ENCODE peak calls at places on chromosomes 7 and 10, in eight cellular contexts. E, R, S, V, O, K, N and B are unnamed samples.

GRCh38 chr7:128103498-128104108 is 72.4 kb upstream of the LRRC4 start:
- DNase-seq in E (no peak), R (no peak), S (no peak), V (no peak), O (no peak), K (peak; percentile 65), N (peak; percentile 69), B (peak; percentile 66)

GRCh38 chr7:90824386-90825307 is 228.5 kb downstream of the CDK14 start:
- DNase-seq in E (peak; percentile 77), R (no peak), S (no peak), V (no peak), O (peak; percentile 49), K (no peak), N (no peak), B (no peak)

GRCh38 chr7:70679666-70680065 is 452.3 kb upstream of the GALNT17 start:
- DNase-seq in E (no peak), R (no peak), S (no peak), V (no peak), O (no peak), K (no peak), N (no peak), B (peak; percentile 54)

GRCh38 chr7:26375604-26376207 is 84.0 kb downstream of the SNX10 start:
- DNase-seq in E (no peak), R (no peak), S (no peak), V (no peak), O (no peak), K (no peak), N (no peak), B (no peak)

GRCh38 chr7:17301491-17302101 is 3.1 kb downstream of the AHR start:
- DNase-seq in E (peak; percentile 60), R (peak; percentile 3), S (peak; percentile 58), V (peak; percentile 54), O (no peak), K (no peak), N (no peak), B (peak; percentile 57)

GRCh38 chr10:35542303-35542702 is 62.8 kb upstream of the GJD4 start:
- DNase-seq in E (no peak), R (no peak), S (no peak), V (no peak), O (no peak), K (no peak), N (no peak), B (no peak)

GRCh38 chr7:103710247-103710646 is 264.2 kb upstream of the SLC26A5 start:
- DNase-seq in E (peak; percentile 33), R (no peak), S (no peak), V (no peak), O (no peak), K (no peak), N (no peak), B (no peak)

GRCh38 chr7:45120-46090 is 147.0 kb upstream of the FAM20C start:
- DNase-seq in E (no peak), R (no peak), S (no peak), V (no peak), O (no peak), K (peak; percentile 32), N (no peak), B (no peak)

GRCh38 chr7:55185941-55186609 is 167.3 kb downstream of the EGFR start:
- DNase-seq in E (peak; percentile 93), R (no peak), S (no peak), V (peak; percentile 99), O (peak; percentile 76), K (no peak), N (no peak), B (no peak)

GRCh38 chr10:99532687-99533495 is at the start of gene NKX2-3:
- DNase-seq in E (no peak), R (peak; percentile 55), S (peak; percentile 62), V (no peak), O (no peak), K (no peak), N (peak; percentile 85), B (peak; percentile 68)